ENCODE peak calls at places on chromosomes 13 and 19, in four cellular contexts. K, Z, L and W are unnamed samples.

GRCh38 chr13:27980280-27980998 is 8.1 kb downstream of the URAD start:
- DNase-seq in K (no peak), Z (no peak), L (no peak), W (no peak)

GRCh38 chr19:54517483-54517882 is 14.9 kb downstream of the LAIR2 start:
- DNase-seq in K (peak; percentile 55), Z (no peak), L (peak; percentile 52), W (peak; percentile 54)

GRCh38 chr13:111258637-111259036 is 61.8 kb upstream of the TEX29 start:
- DNase-seq in K (no peak), Z (no peak), L (no peak), W (no peak)

GRCh38 chr13:24864579-24864978 is 100.6 kb downstream of the RNF17 start:
- DNase-seq in K (no peak), Z (no peak), L (no peak), W (no peak)

GRCh38 chr13:40445557-40445990 is 220.9 kb downstream of the FOXO1 start:
- DNase-seq in K (no peak), Z (no peak), L (no peak), W (peak; percentile 67)

GRCh38 chr13:97015661-97016350 is 21.5 kb upstream of the OXGR1 start:
- DNase-seq in K (peak; percentile 6), Z (no peak), L (no peak), W (no peak)

GRCh38 chr19:13281567-13282291 is 131.5 kb downstream of the IER2 start:
- DNase-seq in K (peak; percentile 29), Z (no peak), L (no peak), W (no peak)

GRCh38 chr13:76350399-76350798 is 535.8 kb downstream of the KCTD12 start:
- DNase-seq in K (no peak), Z (no peak), L (no peak), W (peak; percentile 31)

GRCh38 chr13:23985846-23986245 is 88.5 kb upstream of the C1QTNF9B start:
- DNase-seq in K (no peak), Z (no peak), L (no peak), W (no peak)

GRCh38 chr13:52447815-52448552 is 2.5 kb downstream of the VPS36 start:
- DNase-seq in K (no peak), Z (no peak), L (no peak), W (no peak)

GRCh38 chr13:43360911-43361605 is 337.7 kb downstream of the DNAJC15 start:
- DNase-seq in K (no peak), Z (no peak), L (no peak), W (no peak)

GRCh38 chr19:17020823-17021222 is 5.8 kb downstream of the CPAMD8 start:
- DNase-seq in K (no peak), Z (peak; percentile 15), L (no peak), W (no peak)

GRCh38 chr19:19737559-19738332 is 4.8 kb upstream of the ZNF14 start:
- DNase-seq in K (no peak), Z (no peak), L (no peak), W (no peak)

GRCh38 chr19:51751655-51752054 is at the start of gene FPR1:
- DNase-seq in K (no peak), Z (peak; percentile 55), L (no peak), W (no peak)

GRCh38 chr19:33175886-33176669 is 18.1 kb upstream of the LRP3 start:
- DNase-seq in K (peak; percentile 64), Z (no peak), L (peak; percentile 56), W (no peak)

GRCh38 chr19:43768273-43769050 is 12.3 kb downstream of the KCNN4 start:
- DNase-seq in K (no peak), Z (no peak), L (no peak), W (no peak)

GRCh38 chr13:23969672-23970071 is 72.4 kb upstream of the C1QTNF9B start:
- DNase-seq in K (peak; percentile 30), Z (no peak), L (peak; percentile 46), W (no peak)

GRCh38 chr19:19662866-19663291 is 597 bp downstream of the ATP13A1 start:
- DNase-seq in K (peak; percentile 66), Z (no peak), L (no peak), W (no peak)

DNA sequence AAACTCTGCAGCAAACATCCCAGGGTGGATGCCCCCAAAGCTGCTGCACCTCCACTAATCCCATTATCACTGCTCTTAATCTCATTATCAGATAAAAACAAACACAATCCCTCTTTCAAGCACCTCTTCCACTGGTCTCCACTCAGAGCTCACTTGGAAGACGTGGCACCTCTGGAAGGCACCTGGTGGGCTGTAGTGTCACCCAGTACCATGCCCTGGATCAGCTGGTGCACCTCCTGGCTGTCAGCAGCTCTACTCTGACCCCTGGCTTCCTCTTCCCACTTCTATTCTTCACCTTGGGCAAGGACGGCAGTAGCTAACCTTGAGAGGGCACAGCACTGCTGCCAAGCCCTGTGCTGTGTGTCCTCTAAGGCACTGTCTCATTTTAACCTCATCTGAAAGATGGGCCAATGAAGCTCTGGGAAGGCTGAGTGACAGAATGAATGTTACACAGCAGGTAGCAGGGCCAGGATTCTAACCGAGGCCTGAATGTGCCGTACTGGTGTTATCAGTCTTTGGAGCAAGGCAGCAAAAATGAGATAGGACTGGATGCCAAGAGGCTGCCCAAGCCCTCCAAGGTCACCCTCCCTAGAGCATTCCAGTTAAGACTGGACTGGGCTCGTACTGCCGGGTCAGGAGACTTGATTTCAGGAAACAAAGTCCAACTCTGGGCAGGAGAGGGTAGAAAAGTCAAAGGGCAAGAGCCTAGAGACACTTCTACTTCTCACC is 7.4 kb downstream of the BRD4 start:
- DNase-seq in K (no peak), Z (no peak), L (peak; percentile 32), W (peak; percentile 86)
- H3K4me1 ChIP-seq in K (peaks cover 74% of the 10 kb centered on the region), Z (peaks cover under 1% of the 10 kb centered on the region), L (peaks cover 82% of the 10 kb centered on the region), W (peaks cover 98% of the 10 kb centered on the region)

GRCh38 chr19:35744335-35744687 is 907 bp downstream of the U2AF1L4 start:
- DNase-seq in K (no peak), Z (no peak), L (no peak), W (no peak)
- H3K4me1 ChIP-seq in K (peaks cover 16% of the 10 kb centered on the region), Z (peaks cover 31% of the 10 kb centered on the region), L (peaks cover 3% of the 10 kb centered on the region), W (peaks cover 49% of the 10 kb centered on the region)

DNA sequence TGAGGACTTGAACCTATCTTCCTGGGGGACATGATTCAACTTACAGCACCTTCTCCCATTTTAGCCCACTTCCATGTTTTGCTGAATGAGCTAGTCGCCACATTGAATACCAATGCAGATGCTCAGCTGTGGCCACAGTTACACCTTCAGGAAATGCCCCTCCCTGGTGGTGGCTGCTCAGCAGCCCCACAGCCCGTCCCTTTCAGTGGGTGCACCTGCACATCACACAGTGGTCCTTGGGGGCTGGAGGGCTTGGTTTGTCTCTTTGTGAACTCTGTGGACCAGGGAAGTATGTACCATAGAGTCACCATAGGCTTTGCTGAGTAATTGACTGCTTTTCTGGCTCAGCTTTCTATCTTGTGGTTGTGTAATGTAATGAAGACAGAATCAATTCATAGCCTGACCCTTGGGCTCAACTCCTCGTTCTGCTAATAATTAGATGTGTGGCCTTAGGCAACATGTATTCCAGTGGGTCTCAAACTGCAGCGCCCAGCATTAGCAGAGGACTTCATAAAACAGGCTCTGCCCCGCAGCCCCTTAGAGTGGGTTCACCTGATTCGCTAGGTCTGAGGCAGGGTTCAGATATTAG is 48.1 kb upstream of the FARP1 start:
- DNase-seq in K (peak; percentile 24), Z (no peak), L (no peak), W (no peak)
- H3K4me1 ChIP-seq in K (peaks cover 13% of the 10 kb centered on the region), Z (no peaks in the 10 kb centered on the region), L (no peaks in the 10 kb centered on the region), W (no peaks in the 10 kb centered on the region)

GRCh38 chr19:2544576-2545415 is 68.9 kb downstream of the GADD45B start:
- DNase-seq in K (no peak), Z (no peak), L (no peak), W (no peak)
- H3K4me1 ChIP-seq in K (peaks cover 49% of the 10 kb centered on the region), Z (peaks cover 48% of the 10 kb centered on the region), L (peaks cover 46% of the 10 kb centered on the region), W (peaks cover 54% of the 10 kb centered on the region)

GRCh38 chr13:79987761-79988160 is 353.2 kb downstream of the SPRY2 start:
- DNase-seq in K (peak; percentile 45), Z (no peak), L (no peak), W (no peak)

GRCh38 chr13:79986890-79987289 is 354.0 kb downstream of the SPRY2 start:
- DNase-seq in K (no peak), Z (no peak), L (no peak), W (no peak)

GRCh38 chr13:79988573-79988972 is 352.4 kb downstream of the SPRY2 start:
- DNase-seq in K (peak; percentile 91), Z (no peak), L (no peak), W (no peak)

GRCh38 chr13:79989251-79989661 is 351.7 kb downstream of the SPRY2 start:
- DNase-seq in K (peak; percentile 78), Z (no peak), L (no peak), W (no peak)

DNA sequence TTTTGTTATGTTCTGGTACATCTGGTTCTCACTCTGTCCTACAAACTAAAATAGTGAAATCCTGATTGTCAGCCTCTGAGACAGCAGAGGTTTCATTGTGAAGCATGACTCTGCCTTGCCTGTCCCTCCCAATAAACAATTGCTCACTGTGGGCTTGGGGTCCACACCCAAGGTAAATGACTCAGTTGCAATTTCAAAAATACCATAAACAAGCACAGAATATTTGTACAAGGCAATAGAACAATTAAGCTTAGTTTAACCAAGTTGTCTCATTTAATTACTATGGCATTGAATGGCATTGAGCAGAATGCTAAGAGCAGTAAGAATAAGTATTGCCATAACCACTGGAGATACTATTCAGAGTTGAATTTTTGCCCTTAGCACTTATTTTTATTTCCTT is 353.6 kb downstream of the SPRY2 start:
- DNase-seq in K (peak; percentile 74), Z (no peak), L (no peak), W (no peak)
- H3K4me1 ChIP-seq in K (peaks cover 57% of the 10 kb centered on the region), Z (no peaks in the 10 kb centered on the region), L (peaks cover 15% of the 10 kb centered on the region), W (no peaks in the 10 kb centered on the region)

GRCh38 chr19:42214810-42215209 is 2.7 kb downstream of the DEDD2 start:
- DNase-seq in K (no peak), Z (no peak), L (no peak), W (no peak)
- H3K4me1 ChIP-seq in K (peaks cover 21% of the 10 kb centered on the region), Z (peaks cover 17% of the 10 kb centered on the region), L (no peaks in the 10 kb centered on the region), W (peaks cover 59% of the 10 kb centered on the region)

GRCh38 chr19:46866407-46867132 is 5.8 kb downstream of the ARHGAP35 start:
- DNase-seq in K (peak; percentile 26), Z (no peak), L (peak; percentile 24), W (no peak)

GRCh38 chr19:46872967-46873366 is 12.2 kb downstream of the ARHGAP35 start:
- DNase-seq in K (no peak), Z (no peak), L (no peak), W (no peak)

GRCh38 chr19:46862974-46863632 is 2.3 kb downstream of the ARHGAP35 start:
- DNase-seq in K (peak; percentile 22), Z (no peak), L (peak; percentile 8), W (no peak)

GRCh38 chr19:46863818-46864629 is 3.2 kb downstream of the ARHGAP35 start:
- DNase-seq in K (peak; percentile 47), Z (no peak), L (peak; percentile 36), W (peak; percentile 51)

DNA sequence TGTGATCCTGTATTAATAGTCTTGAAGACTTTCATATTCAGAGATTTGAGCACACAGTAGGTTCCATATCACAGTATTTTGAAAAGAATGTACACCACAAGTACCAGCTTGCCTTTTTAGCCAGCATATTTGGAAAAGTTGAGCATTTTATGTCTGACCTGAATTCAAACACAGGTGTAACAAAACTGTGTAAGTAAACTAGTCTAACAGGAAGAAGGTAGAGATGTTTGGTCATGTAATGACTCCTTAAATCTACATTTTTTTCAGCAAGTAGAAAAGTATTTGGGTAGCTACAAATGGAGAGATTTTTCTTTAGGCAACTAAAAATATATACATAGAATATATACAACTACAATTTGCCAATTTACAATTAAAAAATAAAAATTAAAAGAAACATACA is 7.6 kb downstream of the ARHGAP35 start:
- DNase-seq in K (no peak), Z (no peak), L (no peak), W (no peak)
- H3K4me1 ChIP-seq in K (peaks cover 38% of the 10 kb centered on the region), Z (peaks cover 49% of the 10 kb centered on the region), L (peaks cover 16% of the 10 kb centered on the region), W (peaks cover 48% of the 10 kb centered on the region)